ENCODE peak calls at places on chromosomes 1 and 21, in ten cellular contexts. N, G, W, J, V, E, Y, M, C and A are unnamed samples.
A peak's percentile ranks its signal among the peaks of the same experiment; 100 is the strongest.

GRCh38 chr1:43822040-43822439 is 111.6 kb upstream of the ARTN start:
- DNase-seq in M (peak; percentile 98), N (peak; percentile 19), C (peak; percentile 54), W (no peak), E (peak; percentile 50), Y (no peak), J (no peak), G (no peak), V (peak; percentile 90), A (no peak)

GRCh38 chr21:27329255-27329851 is 362.5 kb upstream of the ADAMTS5 start:
- DNase-seq in N (no peak), C (no peak), E (no peak), Y (no peak), J (no peak), G (no peak), V (no peak), M (no peak), W (no peak), A (no peak)

GRCh38 chr1:78070210-78070609 is 24.4 kb downstream of the GIPC2 start:
- DNase-seq in C (no peak), N (no peak), W (no peak), V (no peak), G (no peak), J (no peak), Y (no peak), M (no peak), E (no peak), A (no peak)

GRCh38 chr1:162207862-162208261 is 138.4 kb downstream of the NOS1AP start:
- DNase-seq in J (no peak), W (no peak), G (no peak), N (no peak), M (no peak), Y (no peak), E (no peak), V (no peak), C (no peak), A (no peak)

GRCh38 chr1:107648071-107648470 is 316.9 kb downstream of the VAV3 start:
- DNase-seq in W (no peak), G (no peak), N (no peak), Y (no peak), M (peak; percentile 95), J (no peak), V (no peak), C (no peak), E (no peak), A (no peak)

GRCh38 chr21:29649370-29649963 is 290.3 kb downstream of the GRIK1 start:
- DNase-seq in M (no peak), N (no peak), J (no peak), C (no peak), V (no peak), W (no peak), G (no peak), Y (no peak), E (no peak), A (no peak)

GRCh38 chr1:43232071-43232470 is 37.7 kb upstream of the TMEM125 start:
- DNase-seq in G (peak; percentile 68), V (no peak), M (peak; percentile 87), W (no peak), Y (no peak), J (no peak), C (no peak), N (no peak), E (no peak), A (no peak)

GRCh38 chr21:14550200-14550599 is 4.1 kb upstream of the SAMSN1 start:
- DNase-seq in Y (no peak), G (no peak), M (no peak), C (no peak), E (no peak), W (no peak), V (no peak), J (no peak), N (no peak), A (no peak)

DNA sequence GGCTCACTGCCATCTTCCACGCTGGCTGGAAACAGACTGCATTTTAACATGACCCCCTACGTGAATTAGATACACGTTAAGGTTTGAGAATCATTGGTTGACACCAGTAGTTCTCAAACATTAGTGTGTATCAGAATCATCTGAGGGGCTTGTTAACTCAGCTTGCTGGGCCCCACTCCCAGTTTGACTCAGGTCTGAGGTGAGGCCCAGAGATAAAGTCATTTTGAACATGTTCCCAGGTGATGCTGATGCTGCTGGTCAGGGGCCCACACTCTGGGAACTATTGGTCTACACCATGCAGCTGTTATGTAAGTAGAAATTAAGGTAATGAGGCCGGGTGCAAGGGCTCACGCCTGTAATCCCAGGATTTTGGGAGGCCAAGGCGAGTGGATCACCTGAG is 1.3 kb downstream of the LSM10 start:
- DNase-seq in G (no peak), C (no peak), M (no peak), W (no peak), E (no peak), J (no peak), Y (no peak), V (no peak), N (no peak), A (no peak)
- H3K4me3 ChIP-seq in G (no peak overlapping the region), C (no peak overlapping the region), M (peak overlapping the region; percentile 86), W (no peak overlapping the region), E (no peak overlapping the region), J (no peak overlapping the region), Y (peak overlapping the region; percentile 88), V (peak overlapping the region; percentile 91), N (no peak overlapping the region), A (peak overlapping the region; percentile 80)

DNA sequence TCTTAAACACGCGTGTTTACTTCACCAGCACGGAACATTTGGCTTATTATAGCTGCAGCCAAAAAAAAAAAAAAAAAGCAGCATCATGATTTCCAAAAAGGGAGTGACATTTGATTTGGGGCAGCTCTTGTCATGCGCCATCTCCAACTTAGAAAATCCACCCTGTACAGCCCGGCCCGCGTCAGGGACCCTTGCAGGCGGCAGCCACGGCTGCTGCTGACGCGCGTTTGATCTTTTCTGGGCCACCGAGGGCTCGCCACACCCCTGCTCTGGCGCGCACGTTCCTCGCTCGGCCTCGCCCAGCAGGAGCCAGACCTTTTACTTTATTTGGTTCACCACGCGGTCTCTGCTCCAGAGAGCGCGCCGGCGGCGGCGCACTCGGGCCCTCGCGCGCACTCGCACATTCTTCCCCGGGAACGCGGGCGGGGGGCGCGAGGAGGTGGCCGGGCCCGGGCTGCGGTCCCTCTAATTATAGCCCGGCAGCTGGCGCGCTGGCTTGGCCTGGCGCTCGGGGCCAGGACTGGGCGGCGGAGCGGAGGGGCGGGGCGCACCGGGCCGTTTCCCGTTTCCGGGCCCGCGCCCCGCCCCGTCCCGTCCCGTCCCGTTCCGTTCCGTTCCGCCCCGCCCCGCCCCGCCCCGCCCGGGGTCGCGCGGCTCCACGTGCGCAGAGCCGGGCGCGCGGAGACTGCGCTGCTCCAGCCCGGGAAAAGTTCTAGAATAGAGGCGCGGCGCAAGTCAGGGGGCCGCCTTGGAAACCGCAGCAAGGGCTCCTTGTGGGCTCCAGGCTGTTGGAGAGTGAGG is 10.2 kb downstream of the IRF2BP2 start:
- DNase-seq in V (peak; percentile 51), C (peak; percentile 80), Y (peak; percentile 96), M (peak; percentile 89), N (peak; percentile 39), J (peak; percentile 75), G (peak; percentile 92), E (peak; percentile 67), W (peak; percentile 89), A (peak; percentile 95)
- H3K4me1 ChIP-seq in V (peaks cover 55% of the 10 kb centered on the region), C (no peaks in the 10 kb centered on the region), Y (peaks cover 49% of the 10 kb centered on the region), M (peaks cover 53% of the 10 kb centered on the region), N (peaks cover 5% of the 10 kb centered on the region), J (peaks cover 20% of the 10 kb centered on the region), G (peaks cover 62% of the 10 kb centered on the region), E (peaks cover 3% of the 10 kb centered on the region), W (peaks cover 64% of the 10 kb centered on the region), A (peaks cover 56% of the 10 kb centered on the region)

GRCh38 chr1:156675715-156676311 is 1.4 kb downstream of the NES start:
- DNase-seq in N (no peak), W (no peak), G (no peak), J (no peak), E (no peak), C (no peak), V (no peak), Y (no peak), M (no peak), A (no peak)

GRCh38 chr1:156675271-156675708 is 1.9 kb downstream of the NES start:
- DNase-seq in C (no peak), Y (peak; percentile 44), G (no peak), M (no peak), V (no peak), W (no peak), N (no peak), J (no peak), E (no peak), A (no peak)

GRCh38 chr1:156677616-156678596 is 699 bp upstream of the NES start:
- DNase-seq in G (peak; percentile 77), J (no peak), M (peak; percentile 82), C (peak; percentile 57), N (no peak), W (no peak), E (no peak), V (no peak), Y (peak; percentile 87), A (no peak)

GRCh38 chr1:156676450-156676819 is 772 bp downstream of the NES start:
- DNase-seq in V (no peak), C (no peak), Y (no peak), M (peak; percentile 58), G (no peak), W (no peak), J (no peak), N (no peak), E (no peak), A (no peak)

DNA sequence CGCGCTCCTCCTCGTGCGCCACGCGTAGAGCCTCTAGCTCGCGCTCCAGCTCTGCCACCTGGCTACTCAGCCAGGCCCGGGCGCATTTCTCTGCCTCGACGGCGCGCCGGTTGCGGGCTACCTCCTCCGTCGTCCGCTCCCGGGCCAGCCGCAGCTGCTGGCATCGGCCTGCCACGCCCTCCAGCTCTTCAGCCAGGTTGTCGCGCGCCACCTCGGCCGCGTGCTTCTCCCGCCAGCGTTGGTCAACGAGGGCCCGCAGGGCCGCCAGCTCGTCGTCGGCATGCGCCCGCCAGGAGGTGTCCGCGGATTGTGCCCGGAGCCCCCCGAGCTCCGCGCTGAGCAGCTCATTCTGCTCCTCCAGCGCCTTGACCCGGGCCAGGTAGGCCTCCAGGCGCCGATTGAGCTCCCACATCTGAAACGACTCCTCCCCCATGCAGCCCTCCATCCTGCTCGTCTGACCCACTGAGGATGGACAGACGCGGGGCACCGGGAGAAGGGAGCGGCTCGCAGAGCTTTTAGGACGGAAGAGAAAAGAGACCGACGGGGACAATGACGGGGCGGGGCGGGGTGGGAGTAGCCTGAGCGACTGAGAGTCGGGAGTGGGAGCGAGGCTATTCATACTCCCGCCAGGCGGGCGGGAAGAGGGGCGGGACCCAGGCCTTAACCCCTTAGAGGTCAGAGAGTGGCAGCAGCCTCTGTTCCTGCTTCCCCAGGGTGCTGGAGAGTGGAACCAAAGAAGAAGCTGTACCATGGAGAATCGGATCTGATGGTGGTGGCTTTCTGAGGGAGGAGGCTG is at the start of gene NES:
- DNase-seq in C (no peak), J (peak; percentile 55), E (no peak), Y (peak; percentile 85), G (peak; percentile 80), W (no peak), V (no peak), M (peak; percentile 67), N (no peak), A (no peak)
- H3K4me3 ChIP-seq in C (peak within 1 kb of the TSS; percentile 63), J (peak within 1 kb of the TSS; percentile 42), E (peak within 1 kb of the TSS; percentile 94), Y (peak within 1 kb of the TSS; percentile 74), G (peak within 1 kb of the TSS; percentile 71), W (peak within 1 kb of the TSS; percentile 51), V (peak within 1 kb of the TSS; percentile 53), M (peak within 1 kb of the TSS; percentile 65), N (peak within 1 kb of the TSS; percentile 68), A (peak within 1 kb of the TSS; percentile 52)

GRCh38 chr1:173062156-173062938 is 11.6 kb upstream of the TNFSF18 start:
- DNase-seq in C (no peak), W (no peak), M (peak; percentile 84), V (no peak), G (no peak), J (no peak), N (no peak), Y (no peak), E (no peak), A (no peak)

GRCh38 chr1:173052681-173053196 is 2.0 kb upstream of the TNFSF18 start:
- DNase-seq in G (no peak), W (no peak), N (no peak), V (peak; percentile 49), Y (no peak), J (no peak), E (no peak), C (no peak), M (no peak), A (no peak)

GRCh38 chr1:173050865-173051264 is at the start of gene TNFSF18:
- DNase-seq in N (no peak), C (no peak), E (no peak), G (no peak), W (no peak), V (no peak), M (no peak), Y (no peak), J (no peak), A (no peak)

GRCh38 chr1:173057984-173058383 is 7.2 kb upstream of the TNFSF18 start:
- DNase-seq in E (no peak), N (no peak), G (no peak), M (no peak), W (no peak), V (no peak), J (no peak), C (no peak), Y (no peak), A (no peak)

DNA sequence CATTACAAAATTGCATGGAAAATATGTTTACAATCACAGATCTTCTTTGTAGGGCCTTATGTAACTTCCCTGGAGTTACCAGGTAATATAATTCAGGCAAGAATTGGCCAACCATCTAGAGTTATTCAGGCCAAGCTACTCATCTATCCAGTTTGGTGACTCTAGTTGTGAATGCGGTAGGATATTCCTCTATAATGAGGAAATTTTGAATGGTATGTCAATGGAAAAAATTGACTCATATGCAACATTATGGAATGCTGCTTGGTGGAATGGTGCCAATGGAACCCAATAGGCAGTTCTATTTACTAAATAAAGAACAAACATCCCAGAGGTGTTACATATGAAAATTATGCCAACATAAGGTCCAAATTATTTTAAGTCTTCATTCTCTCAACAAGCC is 5.6 kb upstream of the TNFSF18 start:
- DNase-seq in J (no peak), N (no peak), E (no peak), Y (no peak), G (no peak), W (no peak), M (no peak), V (no peak), C (no peak), A (no peak)
- H3K4me1 ChIP-seq in J (no peaks in the 10 kb centered on the region), N (no peaks in the 10 kb centered on the region), E (no peaks in the 10 kb centered on the region), Y (no peaks in the 10 kb centered on the region), G (peaks cover 1% of the 10 kb centered on the region), W (peaks cover 14% of the 10 kb centered on the region), M (no peaks in the 10 kb centered on the region), V (peaks cover 21% of the 10 kb centered on the region), C (no peaks in the 10 kb centered on the region), A (peaks cover 3% of the 10 kb centered on the region)